ENCODE peak calls at places on chromosomes 4 and X, in nine cellular contexts. C is psoas muscle, P is cardiac muscle cell, T is A549, J is suprapubic skin, I is astrocyte, R is PC-3, L is BE2C, D is GM23248. O is an unnamed sample.

GRCh38 chr4:39036172-39036571 is 4.0 kb upstream of the TMEM156 start:
- DNase-seq in C (no peak), P (peak; percentile 42), T (peak; percentile 86), J (no peak), I (peak; percentile 83), R (peak; percentile 95), L (no peak), D (no peak), O (no peak)

GRCh38 chr4:152927737-152928136 is 8.4 kb upstream of the FHDC1 start:
- DNase-seq in C (no peak), P (no peak), T (no peak), J (no peak), I (no peak), R (no peak), L (no peak), D (no peak), O (no peak)

GRCh38 chrX:103464774-103465117 is 54.5 kb downstream of the RAB40A start:
- DNase-seq in C (peak; percentile 47), P (peak; percentile 83), T (peak; percentile 71), J (peak; percentile 71), I (peak; percentile 32), R (peak; percentile 88), L (peak; percentile 58), D (peak; percentile 66), O (peak; percentile 78)

GRCh38 chr4:122762520-122762919 is 30.0 kb downstream of the BBS12 start:
- DNase-seq in C (no peak), P (no peak), T (no peak), J (no peak), I (no peak), R (no peak), L (no peak), D (no peak), O (peak; percentile 49)

GRCh38 chrX:15301924-15302323 is 13.5 kb downstream of the ASB11 start:
- DNase-seq in C (peak; percentile 63), P (peak; percentile 36), T (no peak), J (peak; percentile 81), I (no peak), R (no peak), L (no peak), D (peak; percentile 66), O (no peak)

GRCh38 chr4:174739576-174739975 is 89.5 kb downstream of the GLRA3 start:
- DNase-seq in C (no peak), P (no peak), T (no peak), J (no peak), I (no peak), R (no peak), L (no peak), D (no peak), O (no peak)

GRCh38 chr4:46994007-46994405 is 625 bp upstream of the GABRA4 start:
- DNase-seq in C (no peak), P (no peak), T (no peak), J (no peak), I (peak; percentile 2), R (no peak), L (no peak), D (no peak), O (no peak)

GRCh38 chr4:112714922-112715901 is 78.3 kb downstream of the LARP7 start:
- DNase-seq in C (no peak), P (no peak), T (no peak), J (no peak), I (no peak), R (no peak), L (no peak), D (no peak), O (no peak)

GRCh38 chr4:113316879-113317278 is 267.4 kb downstream of the ANK2 start:
- DNase-seq in C (no peak), P (no peak), T (no peak), J (no peak), I (peak; percentile 20), R (no peak), L (peak; percentile 25), D (no peak), O (peak; percentile 13)

GRCh38 chr4:2807571-2807970 is 14.7 kb downstream of the SH3BP2 start:
- DNase-seq in C (no peak), P (no peak), T (no peak), J (no peak), I (no peak), R (no peak), L (no peak), D (no peak), O (no peak)

GRCh38 chr4:20337261-20337664 is 85.6 kb downstream of the SLIT2 start:
- DNase-seq in C (no peak), P (no peak), T (no peak), J (no peak), I (peak; percentile 55), R (no peak), L (peak; percentile 28), D (no peak), O (no peak)

GRCh38 chrX:111041018-111041462 is 55.0 kb upstream of the PAK3 start:
- DNase-seq in C (no peak), P (peak; percentile 91), T (peak; percentile 51), J (no peak), I (peak; percentile 97), R (peak; percentile 92), L (no peak), D (peak; percentile 43), O (peak; percentile 62)

DNA sequence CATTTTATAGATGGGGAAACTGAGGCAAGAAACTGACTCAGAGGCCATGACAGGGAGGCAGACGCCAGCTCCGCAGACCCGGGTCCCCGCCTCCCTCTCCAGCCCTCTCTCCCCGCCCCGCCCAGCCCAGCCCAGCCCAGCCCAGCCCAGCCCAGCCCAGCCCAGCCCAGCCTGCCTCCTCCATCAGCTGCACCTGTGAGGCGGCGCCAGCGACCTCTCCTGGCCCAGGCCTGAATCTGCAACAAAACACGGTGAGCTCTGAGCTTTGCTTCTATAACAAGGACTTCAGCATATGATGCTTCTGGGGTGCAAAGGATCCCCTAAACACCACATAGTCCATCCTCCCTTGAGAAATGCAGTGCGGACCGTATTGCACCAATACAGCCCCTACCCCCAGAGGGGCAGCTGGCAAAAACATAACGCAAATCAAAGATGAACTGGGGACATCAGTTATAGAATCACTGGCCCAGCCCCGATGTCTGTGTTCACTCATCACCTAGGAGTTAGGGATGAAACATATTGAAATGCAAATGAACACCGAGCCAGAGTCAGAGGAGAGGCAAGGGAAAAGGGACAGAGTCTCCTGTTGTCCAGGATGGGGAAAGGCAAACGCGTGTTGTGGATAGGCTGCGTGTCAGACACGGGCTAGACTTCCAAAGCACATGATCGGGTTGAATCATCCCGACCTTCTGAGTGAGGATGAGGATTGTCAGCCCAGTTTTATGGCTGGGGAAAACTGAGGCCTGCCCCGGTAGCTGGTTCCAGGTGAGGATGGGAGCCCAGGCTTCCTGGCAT is 216.1 kb upstream of the PSAPL1 start:
- DNase-seq in C (no peak), P (peak; percentile 17), T (no peak), J (no peak), I (peak; percentile 57), R (peak; percentile 62), L (peak; percentile 51), D (peak; percentile 14), O (no peak)
- H3K4me1 ChIP-seq in C (no peaks in the 10 kb centered on the region), P (peaks cover 12% of the 10 kb centered on the region), T (peaks cover 13% of the 10 kb centered on the region), J (peaks cover 26% of the 10 kb centered on the region), I (peaks cover 65% of the 10 kb centered on the region), R (peaks cover 35% of the 10 kb centered on the region), L (peaks cover 5% of the 10 kb centered on the region), D (peaks cover 20% of the 10 kb centered on the region), O (peaks cover 38% of the 10 kb centered on the region)

DNA sequence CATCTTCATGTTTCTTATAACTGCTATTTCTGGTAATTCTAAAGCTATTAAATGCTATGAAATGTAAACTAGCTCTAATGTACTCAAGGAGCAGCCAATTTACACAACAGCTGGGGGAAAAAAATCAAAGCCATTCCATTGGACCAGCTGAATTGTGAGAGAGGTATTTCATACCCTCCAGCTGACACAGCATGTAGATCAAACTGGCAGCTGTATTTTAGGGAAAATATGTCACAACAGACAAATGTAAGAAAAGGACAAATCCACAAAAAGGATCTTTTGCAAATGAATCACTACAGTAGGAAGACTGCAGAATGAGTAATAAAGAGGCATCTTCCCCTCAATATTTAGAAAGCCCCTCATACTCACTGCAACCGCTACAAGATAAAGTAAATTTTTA is 65.1 kb upstream of the FAM47B start:
- DNase-seq in C (no peak), P (no peak), T (no peak), J (no peak), I (peak; percentile 54), R (no peak), L (no peak), D (peak; percentile 45), O (no peak)
- H3K4me3 ChIP-seq in C (no peak overlapping the region), P (no peak overlapping the region), T (no peak overlapping the region), J (no peak overlapping the region), I (no peak overlapping the region), R (no peak overlapping the region), L (no peak overlapping the region), D (no peak overlapping the region), O (no peak overlapping the region)

GRCh38 chr4:30610361-30610760 is 109.8 kb upstream of the PCDH7 start:
- DNase-seq in C (no peak), P (peak; percentile 53), T (no peak), J (no peak), I (peak; percentile 4), R (no peak), L (no peak), D (no peak), O (no peak)
- H3K9me3 ChIP-seq in C (no peaks in the 10 kb centered on the region), P (no peaks in the 10 kb centered on the region), T (no peaks in the 10 kb centered on the region), J (no peaks in the 10 kb centered on the region), I (peaks cover 3% of the 10 kb centered on the region), R (no peaks in the 10 kb centered on the region), L (no peaks in the 10 kb centered on the region), D (no peaks in the 10 kb centered on the region), O (no peaks in the 10 kb centered on the region)

DNA sequence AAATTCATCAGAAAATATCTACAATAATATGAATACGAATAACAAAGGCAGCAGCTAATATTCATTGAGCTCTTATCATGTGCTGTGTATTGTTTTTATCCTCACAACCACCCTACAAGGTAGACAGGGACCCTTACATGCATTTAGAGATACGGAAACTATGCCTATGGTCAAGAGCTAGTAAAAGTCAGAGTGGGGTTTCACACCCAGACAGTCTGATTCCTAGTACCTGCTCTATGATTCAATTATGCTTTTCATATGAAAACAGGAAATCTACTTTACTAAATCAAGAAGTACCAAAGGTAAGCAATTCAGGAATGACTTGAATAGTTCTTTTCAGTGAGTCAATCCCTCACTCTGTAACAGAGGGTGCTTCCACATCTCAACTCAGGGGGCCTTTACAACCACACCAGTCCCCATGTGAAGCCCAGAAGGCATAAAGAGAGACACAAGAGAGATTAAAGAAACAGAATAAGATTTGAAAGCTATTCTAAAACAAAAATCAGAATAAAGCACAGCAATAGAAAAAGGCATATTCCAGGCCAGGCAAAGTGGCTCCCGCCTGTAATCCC is 191.4 kb downstream of the PPP3CA start:
- DNase-seq in C (no peak), P (no peak), T (no peak), J (no peak), I (no peak), R (no peak), L (no peak), D (no peak), O (no peak)
- H3K4me1 ChIP-seq in C (peaks cover 9% of the 10 kb centered on the region), P (no peaks in the 10 kb centered on the region), T (peaks cover 84% of the 10 kb centered on the region), J (peaks cover 30% of the 10 kb centered on the region), I (peaks cover 33% of the 10 kb centered on the region), R (peaks cover 35% of the 10 kb centered on the region), L (no peaks in the 10 kb centered on the region), D (peaks cover 39% of the 10 kb centered on the region), O (peaks cover 20% of the 10 kb centered on the region)

DNA sequence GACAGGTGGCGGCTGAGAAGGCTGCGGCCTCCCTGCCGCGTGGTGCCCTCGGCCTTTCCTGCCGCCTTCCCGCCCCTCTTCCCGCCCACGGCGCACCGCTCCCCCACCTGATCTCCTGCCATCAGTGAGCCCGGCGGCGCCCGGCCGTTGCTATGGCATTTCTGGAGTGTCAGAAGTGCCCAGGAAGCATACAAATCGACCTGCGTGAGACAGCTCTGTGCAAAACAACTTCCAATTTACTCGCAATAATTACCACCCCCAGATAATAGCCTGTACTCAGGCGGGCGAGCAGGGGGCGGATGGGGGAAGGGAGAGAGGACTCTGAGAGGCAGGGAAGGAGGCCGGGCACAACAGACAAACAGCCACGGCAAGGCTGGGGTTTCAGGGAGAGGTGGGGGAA is 16.6 kb upstream of the ERCC6L start:
- DNase-seq in C (no peak), P (no peak), T (no peak), J (no peak), I (no peak), R (no peak), L (no peak), D (no peak), O (no peak)
- H3K4me3 ChIP-seq in C (no peak overlapping the region), P (no peak overlapping the region), T (no peak overlapping the region), J (no peak overlapping the region), I (no peak overlapping the region), R (no peak overlapping the region), L (no peak overlapping the region), D (no peak overlapping the region), O (no peak overlapping the region)

O was measured in CD4-positive, alpha-beta memory T cell.